ENCODE peak calls at places on chromosomes 16 and 17, in seven cellular contexts. D is H1, J is mesendoderm, F is IMR-90, P is neuronal stem cell, U is trophoblast cell, S is H9. G is an unnamed sample.

GRCh38 chr17:68089881-68090280 is 54.3 kb downstream of the KPNA2 start:
- DNase-seq in J (peak), U (peak), P (no peak), F (peak), S (no peak), D (no peak), G (peak)

GRCh38 chr17:27315796-27316465 is 22.0 kb downstream of the WSB1 start:
- DNase-seq in F (no peak), U (peak), J (no peak), D (no peak), P (no peak), S (no peak), G (no peak)

GRCh38 chr17:48046296-48046695 is 1.9 kb upstream of the NFE2L1 start:
- DNase-seq in U (no peak), D (no peak), J (no peak), P (no peak), F (no peak), S (no peak), G (no peak)

GRCh38 chr16:56354746-56355145 is 70.6 kb downstream of the AMFR start:
- DNase-seq in D (no peak), S (no peak), F (no peak), P (no peak), U (no peak), J (no peak), G (no peak)

GRCh38 chr16:11329080-11329491 is 16.2 kb upstream of the RMI2 start:
- DNase-seq in S (peak), J (peak), U (no peak), F (peak), D (no peak), P (no peak), G (peak)

GRCh38 chr16:56970934-56971767 is 9.4 kb downstream of the CETP start:
- DNase-seq in P (no peak), U (no peak), F (peak), S (no peak), J (no peak), D (no peak), G (no peak)

GRCh38 chr16:87829123-87829980 is 40.0 kb downstream of the SLC7A5 start:
- DNase-seq in J (no peak), U (no peak), F (no peak), D (no peak), S (no peak), P (no peak), G (no peak)

GRCh38 chr17:55601874-55602364 is 90.7 kb upstream of the SMIM36 start:
- DNase-seq in J (peak), S (peak), F (peak), P (peak), D (peak), U (no peak), G (peak)

GRCh38 chr16:29877266-29877961 is 14.4 kb upstream of the CDIPT start:
- DNase-seq in J (peak), F (peak), P (peak), D (peak), S (peak), U (no peak), G (peak)

GRCh38 chr16:67801889-67802288 is 4.5 kb downstream of the RANBP10 start:
- DNase-seq in P (no peak), D (no peak), J (no peak), U (no peak), S (no peak), F (no peak), G (no peak)

GRCh38 chr16:75112281-75113045 is 4.1 kb downstream of the LDHD start:
- DNase-seq in U (no peak), D (no peak), F (no peak), J (no peak), P (no peak), S (no peak), G (no peak)

GRCh38 chr17:69141802-69142472 is at the start of gene ABCA6:
- DNase-seq in P (no peak), U (no peak), S (no peak), J (no peak), F (no peak), D (no peak), G (peak)

GRCh38 chr17:38915639-38915995 is 9.8 kb upstream of the LASP1NB start:
- DNase-seq in F (no peak), P (no peak), U (peak), S (no peak), J (no peak), D (no peak), G (no peak)

GRCh38 chr17:29179232-29180036 is 764 bp downstream of the MYO18A start:
- DNase-seq in P (peak), D (peak), S (peak), F (no peak), J (peak), U (no peak), G (peak)

GRCh38 chr17:65278050-65278819 is 141.1 kb downstream of the RGS9 start:
- DNase-seq in P (peak), U (peak), F (peak), S (peak), D (no peak), J (peak), G (peak)

GRCh38 chr17:50275279-50275678 is 1.0 kb downstream of the TMEM92 start:
- DNase-seq in F (no peak), D (no peak), U (no peak), S (peak), P (no peak), J (no peak), G (no peak)

GRCh38 chr17:81551458-81552243 is 502 bp downstream of the FAAP100 start:
- DNase-seq in D (no peak), J (no peak), F (peak), P (no peak), S (no peak), U (no peak), G (peak)

GRCh38 chr16:57578521-57579360 is 36.3 kb downstream of the ADGRG5 start:
- DNase-seq in S (peak), U (no peak), D (no peak), F (no peak), P (no peak), J (no peak), G (no peak)

GRCh38 chr17:57256708-57257112 is 387 bp downstream of the MSI2 start:
- DNase-seq in P (no peak), S (no peak), J (peak), U (no peak), D (no peak), F (no peak), G (peak)

GRCh38 chr16:56817056-56817455 is 48.0 kb upstream of the SLC12A3 start:
- DNase-seq in P (no peak), F (no peak), S (no peak), U (no peak), J (no peak), D (no peak), G (no peak)

GRCh38 chr17:44978807-44979206 is 10.7 kb upstream of the C1QL1 start:
- DNase-seq in F (no peak), D (no peak), J (no peak), U (no peak), P (no peak), S (no peak), G (no peak)

GRCh38 chr17:15377608-15378007 is 36.2 kb upstream of the TEKT3 start:
- DNase-seq in P (peak), D (no peak), F (peak), U (peak), J (no peak), S (no peak), G (peak)

GRCh38 chr17:47013341-47013740 is 34.3 kb upstream of the RPRML start:
- DNase-seq in U (no peak), P (no peak), D (no peak), J (no peak), S (no peak), F (no peak), G (no peak)

GRCh38 chr17:73011016-73011486 is 81.4 kb downstream of the SLC39A11 start:
- DNase-seq in P (no peak), F (no peak), U (no peak), D (no peak), J (no peak), S (no peak), G (no peak)

GRCh38 chr17:10640475-10640874 is 16.6 kb downstream of the MYH3 start:
- DNase-seq in F (no peak), P (no peak), S (no peak), D (no peak), U (no peak), J (no peak), G (no peak)

GRCh38 chr17:62919388-62919787 is 46.6 kb upstream of the TANC2 start:
- DNase-seq in D (no peak), P (no peak), F (peak), U (no peak), J (no peak), S (no peak), G (peak)

GRCh38 chr17:39738568-39738901 is 797 bp downstream of the GRB7 start:
- DNase-seq in P (no peak), F (no peak), D (no peak), S (peak), J (peak), U (peak), G (no peak)

GRCh38 chr17:871731-872517 is 89.8 kb downstream of the MRM3 start:
- DNase-seq in P (no peak), S (no peak), F (no peak), J (no peak), D (no peak), U (no peak), G (no peak)

GRCh38 chr17:77019955-77020379 is 120.8 kb upstream of the SEC14L1 start:
- DNase-seq in J (peak), P (no peak), U (no peak), F (no peak), D (peak), S (peak), G (peak)

GRCh38 chr16:26701243-26701886 is 365.4 kb upstream of the C16orf82 start:
- DNase-seq in D (no peak), F (no peak), J (no peak), P (no peak), U (no peak), S (no peak), G (no peak)
- H3K4me2 ChIP-seq in D (no peak), F (no peak), J (no peak), P (no peak), U (no peak), S (no peak), G (no peak)

DNA sequence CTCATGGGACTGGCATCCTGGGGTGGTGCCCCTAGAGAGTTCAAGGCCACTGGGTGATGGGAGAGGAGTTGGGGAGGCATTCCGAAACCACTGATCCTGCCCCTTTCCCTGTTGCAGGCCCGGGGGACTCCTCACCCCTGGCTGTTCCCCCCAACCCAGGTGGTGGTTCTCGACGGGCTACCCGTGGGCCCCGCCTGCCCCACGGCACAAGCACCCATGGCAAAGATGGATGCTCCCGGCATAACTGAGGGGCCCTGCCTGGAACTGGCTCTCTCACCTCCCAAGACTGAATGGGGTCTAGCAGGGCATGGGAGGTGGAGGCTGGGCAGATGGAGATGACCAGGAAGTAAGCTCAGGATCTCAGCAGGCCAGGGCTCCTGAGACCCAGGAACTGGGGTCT is 6.6 kb downstream of the BTBD17 start:
- DNase-seq in P (no peak), U (no peak), F (no peak), S (no peak), D (no peak), J (no peak), G (no peak)
- H4K8ac ChIP-seq in P (peak), U (no peak), F (no peak), S (no peak), D (no peak), J (no peak), G (no peak)

GRCh38 chr17:36977066-36977465 is 28.3 kb downstream of the AATF start:
- DNase-seq in F (no peak), J (peak), D (no peak), P (no peak), U (peak), S (no peak), G (no peak)
- H2AK5ac ChIP-seq in F (no peak), J (no peak), D (no peak), P (no peak), U (no peak), S (no peak), G (no peak)

GRCh38 chr17:17581509-17581908 is 10.0 kb downstream of the PEMT start:
- DNase-seq in F (no peak), D (no peak), S (no peak), J (no peak), U (no peak), P (no peak), G (no peak)
- H3K4me2 ChIP-seq in F (no peak), D (no peak), S (no peak), J (no peak), U (peak), P (no peak), G (no peak)

GRCh38 chr17:79002291-79002690 is 7.3 kb downstream of the CANT1 start:
- DNase-seq in F (no peak), U (no peak), P (no peak), D (no peak), J (no peak), S (no peak), G (no peak)
- H4K8ac ChIP-seq in F (no peak), U (no peak), P (no peak), D (no peak), J (no peak), S (no peak), G (peak)

DNA sequence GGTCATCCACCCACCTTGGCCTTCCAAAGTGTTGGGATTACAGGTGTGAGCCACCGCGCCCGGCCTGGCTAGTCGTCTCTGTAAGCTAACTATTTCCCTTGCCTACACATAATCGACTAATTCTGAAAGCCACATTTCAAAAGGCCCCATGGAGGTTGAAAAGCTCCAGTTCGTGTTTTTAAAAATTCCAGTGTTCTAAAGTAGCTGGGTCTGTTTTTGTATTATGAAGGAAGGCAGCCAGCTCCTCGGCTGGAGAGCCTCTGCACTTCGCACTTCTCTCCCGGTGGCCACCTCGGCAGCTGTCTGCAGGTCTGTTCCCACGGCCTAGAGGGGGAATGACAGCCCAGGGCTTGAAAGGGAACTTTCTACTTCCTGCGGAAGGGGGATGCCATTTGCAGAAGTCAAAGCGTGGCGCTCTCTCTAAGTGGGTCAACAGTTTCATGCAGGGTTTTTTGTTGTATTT is 16.9 kb downstream of the HASPIN start:
- DNase-seq in S (no peak), F (no peak), U (no peak), J (peak), P (no peak), D (no peak), G (no peak)
- H2AK5ac ChIP-seq in S (no peak), F (no peak), U (no peak), J (no peak), P (no peak), D (no peak), G (no peak)

G was measured in mesenchymal stem cell.